ENCODE peak calls at places on chromosomes 6 and 20, in eight cellular contexts. T is tibial artery, P is epithelial cell of esophagus, E is dorsolateral prefrontal cortex, N is coronary artery, I is Panc1, J is AG09309, Z is pancreas. H is an unnamed sample.

GRCh38 chr20:36086767-36087166 is 67.8 kb upstream of the EPB41L1 start:
- DNase-seq in T (no peak), P (peak; percentile 44), E (no peak), N (no peak), I (no peak), J (no peak), Z (no peak), H (no peak)

GRCh38 chr20:48350291-48350988 is 477.4 kb downstream of the PREX1 start:
- DNase-seq in T (no peak), P (no peak), E (no peak), N (no peak), I (no peak), J (no peak), Z (no peak), H (no peak)

GRCh38 chr6:128981716-128982115 is 98.8 kb downstream of the LAMA2 start:
- DNase-seq in T (no peak), P (peak; percentile 46), E (no peak), N (no peak), I (no peak), J (no peak), Z (no peak), H (no peak)

GRCh38 chr6:116369540-116370327 is 1.0 kb upstream of the DSE start:
- DNase-seq in T (no peak), P (no peak), E (no peak), N (no peak), I (no peak), J (no peak), Z (no peak), H (no peak)

GRCh38 chr6:2378891-2379652 is 133.7 kb upstream of the GMDS start:
- DNase-seq in T (no peak), P (peak; percentile 83), E (no peak), N (no peak), I (no peak), J (no peak), Z (no peak), H (peak; percentile 30)

GRCh38 chr6:1604991-1605821 is 4.5 kb upstream of the FOXC1 start:
- DNase-seq in T (peak; percentile 75), P (no peak), E (no peak), N (peak; percentile 75), I (no peak), J (no peak), Z (no peak), H (no peak)

GRCh38 chr20:19934792-19935491 is 82.2 kb upstream of the NAA20 start:
- DNase-seq in T (peak; percentile 81), P (peak; percentile 83), E (peak; percentile 75), N (no peak), I (no peak), J (no peak), Z (peak; percentile 57), H (no peak)

GRCh38 chr6:159720708-159721107 is 6.6 kb upstream of the WTAP start:
- DNase-seq in T (no peak), P (peak; percentile 62), E (no peak), N (no peak), I (no peak), J (no peak), Z (no peak), H (no peak)

GRCh38 chr20:24773751-24774201 is 175.3 kb upstream of the CST7 start:
- DNase-seq in T (peak; percentile 47), P (peak; percentile 90), E (no peak), N (peak; percentile 52), I (no peak), J (peak; percentile 69), Z (peak; percentile 7), H (peak; percentile 79)

GRCh38 chr6:53398541-53399344 is 50.0 kb upstream of the ELOVL5 start:
- DNase-seq in T (no peak), P (peak; percentile 48), E (no peak), N (no peak), I (no peak), J (no peak), Z (no peak), H (no peak)

GRCh38 chr6:157403684-157404051 is 22.7 kb downstream of the ZDHHC14 start:
- DNase-seq in T (no peak), P (no peak), E (no peak), N (no peak), I (no peak), J (no peak), Z (no peak), H (no peak)

GRCh38 chr6:12472601-12473038 is 182.5 kb downstream of the EDN1 start:
- DNase-seq in T (peak; percentile 93), P (peak; percentile 100), E (no peak), N (peak; percentile 88), I (no peak), J (no peak), Z (no peak), H (no peak)

GRCh38 chr20:16415079-16415478 is 158.2 kb downstream of the KIF16B start:
- DNase-seq in T (no peak), P (peak; percentile 66), E (no peak), N (no peak), I (no peak), J (no peak), Z (no peak), H (peak; percentile 48)

GRCh38 chr6:7440476-7440875 is 50.9 kb downstream of the RIOK1 start:
- DNase-seq in T (no peak), P (no peak), E (no peak), N (no peak), I (no peak), J (no peak), Z (no peak), H (no peak)

GRCh38 chr6:132021552-132022375 is 70.6 kb upstream of the CCN2 start:
- DNase-seq in T (no peak), P (no peak), E (no peak), N (no peak), I (no peak), J (no peak), Z (no peak), H (no peak)

GRCh38 chr6:81981812-81982211 is 229.3 kb upstream of the TENT5A start:
- DNase-seq in T (no peak), P (peak; percentile 70), E (no peak), N (no peak), I (no peak), J (no peak), Z (no peak), H (no peak)

GRCh38 chr6:6811151-6812002 is 222.9 kb downstream of the LY86 start:
- DNase-seq in T (no peak), P (peak; percentile 98), E (no peak), N (no peak), I (peak; percentile 43), J (peak; percentile 11), Z (peak; percentile 61), H (peak; percentile 77)

GRCh38 chr6:104281370-104281769 is 578.3 kb downstream of the HACE1 start:
- DNase-seq in T (no peak), P (peak; percentile 11), E (no peak), N (no peak), I (no peak), J (no peak), Z (no peak), H (no peak)

GRCh38 chr6:11918739-11919605 is 93.1 kb upstream of the HIVEP1 start:
- DNase-seq in T (no peak), P (no peak), E (no peak), N (no peak), I (no peak), J (no peak), Z (no peak), H (no peak)

GRCh38 chr6:24918641-24919403 is 16.9 kb downstream of the RIPOR2 start:
- DNase-seq in T (no peak), P (no peak), E (no peak), N (no peak), I (no peak), J (no peak), Z (no peak), H (no peak)

GRCh38 chr20:37615507-37616425 is 78.1 kb upstream of the CTNNBL1 start:
- DNase-seq in T (no peak), P (peak; percentile 70), E (no peak), N (no peak), I (peak; percentile 33), J (no peak), Z (no peak), H (no peak)

GRCh38 chr6:50716887-50717509 is 3.7 kb downstream of the TFAP2D start:
- DNase-seq in T (no peak), P (no peak), E (no peak), N (no peak), I (no peak), J (no peak), Z (no peak), H (no peak)

GRCh38 chr6:155530219-155530834 is 74.7 kb upstream of the NOX3 start:
- DNase-seq in T (no peak), P (peak; percentile 55), E (no peak), N (no peak), I (no peak), J (peak; percentile 4), Z (no peak), H (peak; percentile 19)

GRCh38 chr6:42313941-42314570 is 96.4 kb upstream of the MRPS10 start:
- DNase-seq in T (no peak), P (no peak), E (no peak), N (no peak), I (no peak), J (no peak), Z (no peak), H (no peak)
- TF ChIP-seq CTCF in T (no peak), P (no peak), E (no peak), N (no peak), I (no peak), J (no peak), Z (no peak), H (no peak)

GRCh38 chr6:122048570-122048969 is 350.9 kb upstream of the HSF2 start:
- DNase-seq in T (no peak), P (no peak), E (no peak), N (no peak), I (no peak), J (no peak), Z (no peak), H (no peak)
- H3K4me3 ChIP-seq in T (no peak overlapping the region), P (no peak overlapping the region), E (no peak overlapping the region), N (no peak overlapping the region), I (no peak overlapping the region), J (peak overlapping the region; percentile 30), Z (no peak overlapping the region), H (no peak overlapping the region)

DNA sequence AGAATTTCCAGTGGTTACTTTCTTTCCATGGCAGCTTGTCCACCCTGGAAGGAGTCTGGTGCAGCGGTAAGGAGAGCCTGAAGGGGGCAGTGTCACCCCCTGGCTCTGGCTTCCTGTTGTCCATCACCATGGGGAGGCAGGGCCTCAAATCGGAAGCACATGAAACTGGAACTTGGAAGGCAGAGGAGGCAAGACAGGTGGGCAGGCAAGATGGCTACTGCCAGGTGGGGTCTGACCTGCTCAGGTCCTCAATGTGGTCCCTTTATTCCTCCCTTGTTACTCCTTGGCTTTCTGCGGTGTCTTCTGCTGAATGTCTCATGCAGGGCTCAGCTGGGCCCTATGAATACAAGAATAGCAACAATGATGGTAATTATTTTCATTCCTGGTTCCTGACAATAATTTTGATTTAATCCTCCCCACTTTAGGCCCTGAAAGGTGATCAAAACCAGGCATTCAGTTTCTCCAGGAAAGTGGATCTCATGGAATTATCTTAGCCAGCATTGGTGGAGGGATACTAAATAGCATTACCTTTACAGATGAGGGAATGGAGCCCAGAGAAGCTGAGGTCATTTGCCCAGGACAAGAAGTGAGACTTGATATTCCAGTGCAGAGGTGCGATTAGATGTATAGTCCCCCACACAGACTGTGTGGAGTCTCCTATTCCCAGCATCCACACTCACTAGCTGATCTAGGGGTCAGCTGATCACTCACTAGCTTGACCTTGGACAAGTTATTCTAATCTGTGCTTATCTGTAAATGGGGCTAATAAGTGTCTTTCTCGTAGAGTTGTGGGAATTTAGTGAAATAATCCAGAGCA is 17.6 kb upstream of the SNAI1 start:
- DNase-seq in T (no peak), P (peak; percentile 59), E (no peak), N (no peak), I (no peak), J (no peak), Z (no peak), H (no peak)
- TF ChIP-seq CTCF in T (peak; percentile 19), P (peak; percentile 59), E (no peak), N (no peak), I (peak; percentile 85), J (peak; percentile 65), Z (peak; percentile 39), H (peak; percentile 83)

GRCh38 chr20:3580412-3580811 is 82.8 kb downstream of the GFRA4 start:
- DNase-seq in T (no peak), P (no peak), E (no peak), N (no peak), I (no peak), J (no peak), Z (no peak), H (no peak)
- H3K4me3 ChIP-seq in T (no peak overlapping the region), P (no peak overlapping the region), E (no peak overlapping the region), N (no peak overlapping the region), I (no peak overlapping the region), J (no peak overlapping the region), Z (no peak overlapping the region), H (no peak overlapping the region)

H was measured in epithelial cell of proximal tubule.